ENCODE peak calls at places on chromosome 7, in seven cellular contexts. T, G, S, F, W, Z and H are unnamed samples.

GRCh38 chr7:115357213-115357999 is 435.5 kb downstream of the MDFIC start:
- DNase-seq in T (no peak), G (no peak), S (no peak), F (peak; percentile 13), W (no peak), Z (no peak), H (no peak)

GRCh38 chr7:90709501-90710465 is 113.7 kb downstream of the CDK14 start:
- DNase-seq in T (no peak), G (no peak), S (no peak), F (no peak), W (no peak), Z (no peak), H (peak; percentile 9)

GRCh38 chr7:33981686-33982424 is 76.5 kb downstream of the BMPER start:
- DNase-seq in T (no peak), G (no peak), S (no peak), F (no peak), W (no peak), Z (no peak), H (no peak)

GRCh38 chr7:31023877-31024276 is 28.2 kb upstream of the ADCYAP1R1 start:
- DNase-seq in T (no peak), G (no peak), S (no peak), F (no peak), W (no peak), Z (no peak), H (no peak)

GRCh38 chr7:51309361-51310130 is 7.1 kb downstream of the COBL start:
- DNase-seq in T (no peak), G (no peak), S (no peak), F (no peak), W (no peak), Z (no peak), H (no peak)

GRCh38 chr7:111499027-111499426 is 63.3 kb downstream of the IMMP2L start:
- DNase-seq in T (no peak), G (peak; percentile 33), S (no peak), F (no peak), W (no peak), Z (peak; percentile 5), H (peak; percentile 98)

GRCh38 chr7:732094-732541 is 5.0 kb upstream of the PRKAR1B start:
- DNase-seq in T (no peak), G (peak; percentile 46), S (peak; percentile 95), F (peak; percentile 88), W (no peak), Z (no peak), H (no peak)

GRCh38 chr7:148084138-148084537 is 506.4 kb upstream of the C7orf33 start:
- DNase-seq in T (no peak), G (no peak), S (peak; percentile 59), F (peak; percentile 78), W (no peak), Z (peak; percentile 5), H (peak; percentile 5)

GRCh38 chr7:158782638-158783490 is 46.4 kb downstream of the ESYT2 start:
- DNase-seq in T (peak; percentile 76), G (peak; percentile 8), S (peak; percentile 76), F (peak; percentile 37), W (no peak), Z (no peak), H (no peak)

GRCh38 chr7:127813991-127814556 is 162.1 kb downstream of the SND1 start:
- DNase-seq in T (no peak), G (no peak), S (no peak), F (no peak), W (no peak), Z (no peak), H (no peak)

GRCh38 chr7:121994625-121995410 is 121.9 kb downstream of the PTPRZ1 start:
- DNase-seq in T (peak; percentile 64), G (peak; percentile 3), S (peak; percentile 62), F (peak; percentile 63), W (peak; percentile 33), Z (peak; percentile 39), H (peak; percentile 69)

GRCh38 chr7:45920543-45921380 is at the start of gene IGFBP3:
- DNase-seq in T (no peak), G (peak; percentile 14), S (peak; percentile 69), F (peak; percentile 43), W (no peak), Z (no peak), H (peak; percentile 74)

GRCh38 chr7:142711722-142712616 is 37.3 kb upstream of the PRSS1 start:
- DNase-seq in T (no peak), G (no peak), S (no peak), F (peak; percentile 49), W (no peak), Z (no peak), H (peak; percentile 8)

GRCh38 chr7:2405601-2406345 is 2.4 kb downstream of the CHST12 start:
- DNase-seq in T (no peak), G (no peak), S (no peak), F (no peak), W (no peak), Z (peak; percentile 46), H (no peak)

GRCh38 chr7:74061840-74062539 is 21.6 kb upstream of the LIMK1 start:
- DNase-seq in T (peak; percentile 90), G (peak; percentile 35), S (peak; percentile 72), F (no peak), W (peak; percentile 36), Z (peak; percentile 26), H (peak; percentile 84)